ENCODE peak calls at places on chromosomes 4 and X, in four cellular contexts. H is adrenal gland, D is cardiac fibroblast, B is activated T-cell treated with anti-CD3 and anti-CD28 coated beads for 1 hour. A is an unnamed sample.

GRCh38 chr4:94947681-94948108 is 189.9 kb downstream of the BMPR1B start:
- DNase-seq in H (no peak), D (no peak), B (no peak), A (no peak)

GRCh38 chrX:45623266-45623665 is 422.6 kb upstream of the DIPK2B start:
- DNase-seq in H (no peak), D (peak; percentile 79), B (no peak), A (no peak)

GRCh38 chr4:122156819-122157218 is 4.7 kb downstream of the BLTP1 start:
- DNase-seq in H (no peak), D (no peak), B (no peak), A (no peak)

GRCh38 chr4:6458528-6458927 is 13.9 kb downstream of the PPP2R2C start:
- DNase-seq in H (no peak), D (no peak), B (no peak), A (no peak)

GRCh38 chrX:50707376-50707775 is 106.6 kb downstream of the SHROOM4 start:
- DNase-seq in H (no peak), D (no peak), B (no peak), A (peak; percentile 45)

GRCh38 chr4:41287005-41287404 is 30.3 kb downstream of the UCHL1 start:
- DNase-seq in H (no peak), D (peak; percentile 14), B (no peak), A (no peak)

GRCh38 chr4:180058731-180059215 is 2184.4 kb upstream of the TENM3 start:
- DNase-seq in H (peak; percentile 91), D (peak; percentile 37), B (no peak), A (no peak)

GRCh38 chr4:183666088-183666487 is 7.0 kb downstream of the TRAPPC11 start:
- DNase-seq in H (no peak), D (no peak), B (no peak), A (no peak)

GRCh38 chrX:115940888-115941332 is 229.6 kb upstream of the AGTR2 start:
- DNase-seq in H (peak; percentile 88), D (peak; percentile 7), B (no peak), A (peak; percentile 98)

GRCh38 chrX:33307954-33308353 is 96.6 kb upstream of the DMD start:
- DNase-seq in H (no peak), D (peak; percentile 22), B (no peak), A (no peak)

GRCh38 chrX:18026171-18026570 is 165.1 kb upstream of the RAI2 start:
- DNase-seq in H (peak; percentile 52), D (no peak), B (no peak), A (no peak)

GRCh38 chrX:6890862-6891261 is 256.6 kb upstream of the STS start:
- DNase-seq in H (no peak), D (no peak), B (no peak), A (no peak)

GRCh38 chr4:6721121-6721520 is 5.1 kb downstream of the BLOC1S4 start:
- DNase-seq in H (no peak), D (no peak), B (no peak), A (no peak)

GRCh38 chrX:72584165-72584564 is 11.5 kb upstream of the HDAC8 start:
- DNase-seq in H (no peak), D (no peak), B (no peak), A (no peak)

GRCh38 chrX:131262738-131263679 is 26.1 kb downstream of the IGSF1 start:
- DNase-seq in H (peak; percentile 12), D (no peak), B (no peak), A (peak; percentile 82)

GRCh38 chr4:138111462-138112000 is 130.6 kb downstream of the SLC7A11 start:
- DNase-seq in H (no peak), D (peak; percentile 46), B (no peak), A (no peak)

GRCh38 chr4:24979554-24979953 is 51.2 kb downstream of the LGI2 start:
- DNase-seq in H (peak; percentile 52), D (peak; percentile 74), B (no peak), A (no peak)

GRCh38 chrX:111615227-111615626 is 65.7 kb upstream of the ALG13 start:
- DNase-seq in H (no peak), D (no peak), B (no peak), A (no peak)

GRCh38 chr4:68906238-68907137 is 45.1 kb downstream of the UGT2A3 start:
- DNase-seq in H (no peak), D (peak; percentile 3), B (no peak), A (no peak)

GRCh38 chr4:54063737-54064316 is 578 bp downstream of the CHIC2 start:
- DNase-seq in H (peak; percentile 46), D (peak; percentile 29), B (peak; percentile 7), A (peak; percentile 80)

GRCh38 chr4:125313497-125313896 is 1.3 kb upstream of the FAT4 start:
- DNase-seq in H (peak; percentile 32), D (peak; percentile 94), B (no peak), A (peak; percentile 94)

GRCh38 chrX:148878371-148878770 is 378.0 kb downstream of the AFF2 start:
- DNase-seq in H (no peak), D (peak; percentile 57), B (no peak), A (no peak)

GRCh38 chr4:23750125-23750524 is 139.7 kb downstream of the PPARGC1A start:
- DNase-seq in H (no peak), D (no peak), B (no peak), A (no peak)

GRCh38 chrX:128020701-128021100 is 31.5 kb downstream of the ACTRT1 start:
- DNase-seq in H (no peak), D (no peak), B (no peak), A (no peak)